ENCODE peak calls at places on chromosomes 1 and 21, in seven cellular contexts. I is thoracic aorta; W is lower lobe of right lung; M is CD4-positive, CD25-positive, alpha-beta regulatory T cell; J is WERI-Rb-1; H is naive thymus-derived CD4-positive, alpha-beta T cell; L is fibroblast of lung. O is an unnamed sample.
A peak's percentile ranks its signal among the peaks of the same experiment; 100 is the strongest.

GRCh38 chr1:67687649-67688048 is 2.6 kb downstream of the GADD45A start:
- DNase-seq in J (no peak), W (no peak), H (no peak), I (no peak), M (no peak), L (peak; percentile 91), O (no peak)

GRCh38 chr1:217076902-217077301 is 353.7 kb upstream of the ESRRG start:
- DNase-seq in I (no peak), L (peak; percentile 60), H (no peak), W (no peak), M (no peak), J (no peak), O (no peak)

GRCh38 chr1:64864018-64864945 is 102.1 kb downstream of the JAK1 start:
- DNase-seq in M (peak; percentile 3), L (peak; percentile 3), W (peak; percentile 81), H (peak; percentile 60), I (no peak), J (no peak), O (peak; percentile 88)

GRCh38 chr1:74689800-74690696 is 16.5 kb upstream of the ERICH3 start:
- DNase-seq in J (peak; percentile 44), I (no peak), W (no peak), L (peak; percentile 65), M (peak; percentile 3), H (peak; percentile 51), O (no peak)

GRCh38 chr1:228765543-228765942 is 30.3 kb downstream of the RHOU start:
- DNase-seq in L (no peak), I (no peak), W (no peak), J (no peak), M (no peak), H (no peak), O (no peak)

GRCh38 chr1:27026621-27027574 is 14.2 kb upstream of the TENT5B start:
- DNase-seq in M (no peak), H (no peak), W (peak; percentile 79), I (peak; percentile 60), J (peak; percentile 38), L (peak; percentile 81), O (no peak)

GRCh38 chr1:55402676-55403464 is 187.7 kb upstream of the USP24 start:
- DNase-seq in W (no peak), J (no peak), H (no peak), M (no peak), L (peak; percentile 47), I (no peak), O (no peak)

GRCh38 chr1:5481889-5482288 is 510.3 kb downstream of the NPHP4 start:
- DNase-seq in W (no peak), I (no peak), M (peak; percentile 5), H (peak; percentile 26), L (no peak), J (peak; percentile 86), O (no peak)

GRCh38 chr21:35940074-35940927 is 120.0 kb downstream of the SETD4 start:
- DNase-seq in W (no peak), M (no peak), I (no peak), J (peak; percentile 39), H (no peak), L (peak; percentile 87), O (no peak)

GRCh38 chr1:235763962-235764361 is 102.7 kb downstream of the LYST start:
- DNase-seq in M (no peak), I (no peak), J (no peak), W (no peak), L (no peak), H (no peak), O (peak; percentile 18)

GRCh38 chr1:182595641-182596240 is 6.7 kb upstream of the RNASEL start:
- DNase-seq in H (peak; percentile 45), L (peak; percentile 67), M (peak; percentile 46), J (peak; percentile 55), I (no peak), W (peak; percentile 71), O (no peak)

GRCh38 chr1:58460469-58460868 is 86.1 kb downstream of the OMA1 start:
- DNase-seq in I (no peak), M (no peak), H (no peak), L (peak; percentile 8), J (no peak), W (no peak), O (no peak)

GRCh38 chr21:33202464-33203363 is 27.0 kb upstream of the IFNAR2 start:
- DNase-seq in L (no peak), J (no peak), I (no peak), W (no peak), H (no peak), M (no peak), O (no peak)

GRCh38 chr1:61149010-61149860 is 66.9 kb downstream of the NFIA start:
- DNase-seq in L (no peak), H (no peak), I (no peak), W (no peak), J (no peak), M (no peak), O (no peak)

GRCh38 chr1:9798236-9799130 is 25.3 kb downstream of the CLSTN1 start:
- DNase-seq in L (peak; percentile 86), J (no peak), M (no peak), W (no peak), I (no peak), H (no peak), O (no peak)

GRCh38 chr1:227788279-227789041 is 27.0 kb upstream of the PRSS38 start:
- DNase-seq in I (no peak), H (peak; percentile 75), J (peak; percentile 77), L (no peak), M (no peak), W (peak; percentile 87), O (no peak)

GRCh38 chr1:236868625-236869467 is 73.8 kb downstream of the MTR start:
- DNase-seq in J (peak; percentile 58), I (no peak), L (peak; percentile 81), W (no peak), H (peak; percentile 57), M (peak; percentile 12), O (peak; percentile 29)

GRCh38 chr1:203462143-203462542 is 13.5 kb upstream of the PRELP start:
- DNase-seq in I (no peak), L (no peak), M (no peak), J (no peak), H (no peak), W (no peak), O (no peak)
- H3K27me3 ChIP-seq in I (no peaks in the 10 kb centered on the region), L (no peaks in the 10 kb centered on the region), M (peaks cover 12% of the 10 kb centered on the region), J (no peaks in the 10 kb centered on the region), H (no peaks in the 10 kb centered on the region), W (no peaks in the 10 kb centered on the region), O (no peaks in the 10 kb centered on the region)

GRCh38 chr1:155082941-155083541 is 4.4 kb downstream of the EFNA3 start:
- DNase-seq in L (no peak), I (no peak), H (no peak), M (no peak), J (no peak), W (no peak), O (no peak)

GRCh38 chr1:155082301-155082940 is 3.8 kb downstream of the EFNA3 start:
- DNase-seq in J (peak; percentile 67), H (peak; percentile 26), I (no peak), W (no peak), M (no peak), L (no peak), O (no peak)

GRCh38 chr1:155084722-155085503 is 6.3 kb downstream of the EFNA3 start:
- DNase-seq in J (peak; percentile 100), W (peak; percentile 97), I (peak; percentile 82), M (peak; percentile 83), L (peak; percentile 93), H (peak; percentile 94), O (peak; percentile 98)

GRCh38 chr1:155085504-155086181 is 7.0 kb downstream of the EFNA3 start:
- DNase-seq in M (peak; percentile 74), L (no peak), H (peak; percentile 52), W (peak; percentile 80), I (no peak), J (peak; percentile 72), O (peak; percentile 55)

GRCh38 chr1:155083865-155084721 is 5.5 kb downstream of the EFNA3 start:
- DNase-seq in M (no peak), H (peak; percentile 41), J (peak; percentile 66), L (peak; percentile 48), W (no peak), I (no peak), O (no peak)
- H3K4me3 ChIP-seq in M (peak overlapping the region; percentile 26), H (peak overlapping the region; percentile 97), J (peak overlapping the region; percentile 53), L (peak overlapping the region; percentile 76), W (peak overlapping the region; percentile 94), I (peak overlapping the region; percentile 86), O (peak overlapping the region; percentile 19)

GRCh38 chr1:192768463-192768862 is 40.4 kb upstream of the RGS2 start:
- DNase-seq in J (no peak), M (no peak), W (no peak), I (no peak), H (no peak), L (no peak), O (no peak)
- H3K27me3 ChIP-seq in J (no peaks in the 10 kb centered on the region), M (peaks cover 3% of the 10 kb centered on the region), W (no peaks in the 10 kb centered on the region), I (no peaks in the 10 kb centered on the region), H (no peaks in the 10 kb centered on the region), L (no peaks in the 10 kb centered on the region), O (no peaks in the 10 kb centered on the region)

DNA sequence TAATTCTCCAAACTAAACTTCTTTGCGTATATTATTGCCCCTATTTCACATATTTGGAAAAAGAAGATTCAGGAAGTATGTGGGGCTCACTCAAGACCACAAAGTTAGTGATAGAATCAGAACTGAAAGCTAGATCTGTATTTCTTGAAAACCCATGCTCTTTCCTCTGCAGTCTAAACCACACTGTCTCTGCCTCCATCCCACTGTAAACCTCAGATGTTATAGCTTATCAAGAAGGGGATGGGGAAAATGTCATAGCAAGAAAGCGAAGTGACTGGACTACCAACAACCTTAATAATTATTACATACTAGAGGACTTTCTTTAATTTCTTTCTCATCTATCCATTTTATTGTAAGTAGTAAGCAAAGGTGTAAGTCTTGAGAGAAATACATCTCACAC is 257.7 kb upstream of the SGIP1 start:
- DNase-seq in J (no peak), I (no peak), H (peak; percentile 58), M (no peak), L (no peak), W (no peak), O (peak; percentile 61)
- H3K4me3 ChIP-seq in J (no peak overlapping the region), I (no peak overlapping the region), H (peak overlapping the region; percentile 41), M (peak overlapping the region; percentile 70), L (no peak overlapping the region), W (no peak overlapping the region), O (no peak overlapping the region)

DNA sequence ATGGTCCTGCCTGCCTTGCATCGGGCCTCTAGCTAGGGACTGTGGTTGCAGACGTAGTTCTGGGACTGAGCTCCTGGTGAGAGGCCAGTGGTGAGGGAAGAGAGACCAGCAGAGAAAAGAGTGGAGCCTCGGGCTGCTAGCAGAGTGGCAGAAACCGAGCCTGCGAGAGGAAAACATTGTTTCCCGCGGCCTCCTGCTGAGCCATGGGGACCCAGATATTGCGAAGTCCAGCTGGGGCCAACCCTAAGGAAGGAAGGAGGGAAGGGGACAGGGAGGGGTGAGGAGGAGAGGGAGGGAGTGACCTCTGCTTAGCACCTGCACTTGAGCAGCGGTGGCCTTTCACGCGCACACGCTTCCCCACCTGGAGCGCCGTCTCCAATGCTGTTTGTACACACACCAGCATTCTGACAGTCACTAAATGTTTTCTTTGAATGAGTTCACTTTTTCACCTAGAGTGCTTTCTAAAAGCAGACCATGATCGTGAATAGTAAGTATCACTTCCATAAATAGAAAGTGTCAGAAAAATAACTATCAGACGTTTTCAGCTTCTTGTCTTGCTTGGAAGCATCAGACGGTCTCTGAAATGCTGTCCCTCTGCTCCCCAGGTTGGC is 2.5 kb upstream of the FNDC10 start:
- DNase-seq in H (no peak), L (no peak), M (no peak), J (no peak), W (no peak), I (no peak), O (no peak)
- H3K27me3 ChIP-seq in H (no peaks in the 10 kb centered on the region), L (peaks cover 4% of the 10 kb centered on the region), M (no peaks in the 10 kb centered on the region), J (no peaks in the 10 kb centered on the region), W (peaks cover 23% of the 10 kb centered on the region), I (no peaks in the 10 kb centered on the region), O (no peaks in the 10 kb centered on the region)

GRCh38 chr1:25432749-25433388 is 2.2 kb downstream of the MACO1 start:
- DNase-seq in M (no peak), L (no peak), H (no peak), J (no peak), W (no peak), I (no peak), O (no peak)
- H3K4me3 ChIP-seq in M (peak overlapping the region; percentile 88), L (peak overlapping the region; percentile 84), H (no peak overlapping the region), J (no peak overlapping the region), W (no peak overlapping the region), I (peak overlapping the region; percentile 87), O (no peak overlapping the region)

O was measured in GM06990.